ENCODE peak calls at places on chromosomes 1 and 21, in eight cellular contexts. M is progenitor cell of endocrine pancreas; U is cardiac septum; O is activated naive CD8-positive, alpha-beta T cell treated with anti-CD3 and anti-CD28 coated beads, Interleukin-2, amount 50 U/mL, for 24 hours; T is effector CD4-positive, alpha-beta T cell; V is fibroblast of the aortic adventitia; Q is NCI-H1436; X is tibial nerve. W is an unnamed sample.

GRCh38 chr1:44294588-44295007 is 60.5 kb downstream of the ERI3 start:
- DNase-seq in M (no peak), U (no peak), O (no peak), T (no peak), V (peak), Q (no peak), X (peak), W (peak)

GRCh38 chr21:14526816-14527689 is 19.1 kb downstream of the SAMSN1 start:
- DNase-seq in M (no peak), U (no peak), O (no peak), T (no peak), V (no peak), Q (no peak), X (no peak), W (no peak)

GRCh38 chr1:183685112-183685713 is 32.1 kb upstream of the APOBEC4 start:
- DNase-seq in M (no peak), U (no peak), O (no peak), T (peak), V (peak), Q (no peak), X (no peak), W (peak)

GRCh38 chr1:183318433-183318832 is 99.7 kb downstream of the NMNAT2 start:
- DNase-seq in M (no peak), U (peak), O (no peak), T (no peak), V (peak), Q (no peak), X (peak), W (no peak)

GRCh38 chr1:112957133-112957812 is 1.3 kb upstream of the SLC16A1 start:
- DNase-seq in M (no peak), U (no peak), O (peak), T (peak), V (peak), Q (peak), X (no peak), W (peak)

GRCh38 chr21:34743831-34744230 is 75.0 kb downstream of the CLIC6 start:
- DNase-seq in M (no peak), U (no peak), O (no peak), T (no peak), V (peak), Q (no peak), X (peak), W (no peak)

GRCh38 chr1:47771766-47772165 is 225.4 kb downstream of the TRABD2B start:
- DNase-seq in M (no peak), U (no peak), O (no peak), T (no peak), V (no peak), Q (no peak), X (no peak), W (no peak)

GRCh38 chr21:35026153-35026499 is 23.0 kb downstream of the RUNX1 start:
- DNase-seq in M (no peak), U (no peak), O (no peak), T (no peak), V (no peak), Q (no peak), X (no peak), W (no peak)

GRCh38 chr21:38817371-38818335 is 11.9 kb downstream of the ETS2 start:
- DNase-seq in M (no peak), U (no peak), O (no peak), T (no peak), V (peak), Q (no peak), X (no peak), W (no peak)

GRCh38 chr1:234725177-234726132 is 115.5 kb upstream of the IRF2BP2 start:
- DNase-seq in M (no peak), U (no peak), O (peak), T (peak), V (peak), Q (no peak), X (no peak), W (peak)

GRCh38 chr1:44624268-44624901 is 49.9 kb downstream of the TMEM53 start:
- DNase-seq in M (no peak), U (no peak), O (no peak), T (no peak), V (no peak), Q (no peak), X (no peak), W (no peak)

GRCh38 chr21:42892931-42893660 is at the start of gene NDUFV3:
- DNase-seq in M (peak), U (peak), O (peak), T (peak), V (peak), Q (peak), X (peak), W (peak)

GRCh38 chr1:47031585-47031984 is 8.1 kb downstream of the CYP4X1 start:
- DNase-seq in M (no peak), U (no peak), O (no peak), T (no peak), V (no peak), Q (no peak), X (no peak), W (no peak)

GRCh38 chr1:89552481-89553194 is 28.0 kb downstream of the LRRC8B start:
- DNase-seq in M (no peak), U (no peak), O (no peak), T (no peak), V (peak), Q (peak), X (no peak), W (no peak)

GRCh38 chr1:9842073-9842711 is 18.4 kb upstream of the CLSTN1 start:
- DNase-seq in M (no peak), U (no peak), O (no peak), T (no peak), V (peak), Q (no peak), X (no peak), W (no peak)

GRCh38 chr1:61222240-61222639 is 139.9 kb downstream of the NFIA start:
- DNase-seq in M (no peak), U (no peak), O (no peak), T (no peak), V (no peak), Q (no peak), X (no peak), W (no peak)

GRCh38 chr1:179197690-179198297 is 31.7 kb downstream of the ABL2 start:
- DNase-seq in M (no peak), U (no peak), O (no peak), T (no peak), V (no peak), Q (no peak), X (no peak), W (no peak)

GRCh38 chr1:209720326-209720725 is 15.7 kb downstream of the HSD11B1 start:
- DNase-seq in M (no peak), U (no peak), O (no peak), T (no peak), V (peak), Q (no peak), X (no peak), W (no peak)

GRCh38 chr1:2240251-2241156 is 12.4 kb downstream of the SKI start:
- DNase-seq in M (no peak), U (peak), O (peak), T (no peak), V (no peak), Q (no peak), X (peak), W (no peak)

GRCh38 chr1:28537457-28538199 is 15.3 kb upstream of the TRNAU1AP start:
- DNase-seq in M (no peak), U (no peak), O (no peak), T (no peak), V (no peak), Q (no peak), X (no peak), W (no peak)

GRCh38 chr1:175192111-175192629 is 406 bp downstream of the KIAA0040 start:
- DNase-seq in M (no peak), U (peak), O (peak), T (no peak), V (peak), Q (no peak), X (peak), W (no peak)

GRCh38 chr1:204932573-204932909 is 61.9 kb downstream of the NFASC start:
- DNase-seq in M (no peak), U (no peak), O (no peak), T (no peak), V (no peak), Q (no peak), X (no peak), W (no peak)

GRCh38 chr1:149917590-149918144 is at the start of gene SV2A:
- DNase-seq in M (peak), U (no peak), O (peak), T (peak), V (peak), Q (peak), X (no peak), W (peak)

GRCh38 chr1:179251675-179252074 is 22.2 kb upstream of the ABL2 start:
- DNase-seq in M (no peak), U (no peak), O (no peak), T (no peak), V (peak), Q (no peak), X (no peak), W (peak)

GRCh38 chr1:150288822-150289221 is 4.8 kb upstream of the MRPS21 start:
- DNase-seq in M (no peak), U (no peak), O (no peak), T (no peak), V (no peak), Q (no peak), X (no peak), W (peak)

GRCh38 chr1:110594466-110595076 is 11.6 kb downstream of the KCNA2 start:
- DNase-seq in M (no peak), U (peak), O (no peak), T (no peak), V (no peak), Q (no peak), X (no peak), W (peak)

GRCh38 chr1:218711021-218711420 is 365.9 kb downstream of the TGFB2 start:
- DNase-seq in M (no peak), U (no peak), O (no peak), T (no peak), V (peak), Q (no peak), X (no peak), W (no peak)

GRCh38 chr1:188061881-188062280 is 1233.1 kb downstream of the PLA2G4A start:
- DNase-seq in M (no peak), U (no peak), O (no peak), T (no peak), V (no peak), Q (no peak), X (no peak), W (no peak)

GRCh38 chr21:39434950-39435349 is 10.6 kb downstream of the LCA5L start:
- DNase-seq in M (no peak), U (no peak), O (no peak), T (no peak), V (no peak), Q (no peak), X (no peak), W (no peak)

GRCh38 chr1:210445931-210446330 is 117.2 kb downstream of the HHAT start:
- DNase-seq in M (no peak), U (no peak), O (no peak), T (no peak), V (no peak), Q (no peak), X (no peak), W (no peak)

GRCh38 chr1:4961935-4962645 is 307.7 kb downstream of the AJAP1 start:
- DNase-seq in M (no peak), U (no peak), O (no peak), T (no peak), V (no peak), Q (no peak), X (no peak), W (no peak)

GRCh38 chr21:17532292-17532691 is 19.4 kb downstream of the CXADR start:
- DNase-seq in M (no peak), U (no peak), O (no peak), T (no peak), V (no peak), Q (no peak), X (no peak), W (no peak)